ENCODE peak calls at places on chromosome 22, in seven cellular contexts. One of them, this sample, is unnamed.

GRCh38 chr22:46462726-46463371 is 74.6 kb downstream of the CELSR1 start:
- DNase-seq in NCI-H1092: no peak
- DNase-seq in fibroblast of pulmonary artery: peak; percentile 9
- DNase-seq in stimulated activated CD4-positive, alpha-beta T cell treated with anti-CD3 and anti-CD28 coated beads, Interleukin-15, amount 100 ng/mL, for 1 hour: no peak
- DNase-seq in Right ventricle myocardium superior: no peak
- DNase-seq in EL: peak; percentile 87
- DNase-seq in CD4-positive, alpha-beta T cell: no peak
- DNase-seq in this sample: no peak

GRCh38 chr22:20011993-20012740 is 4.5 kb downstream of the ARVCF start:
- DNase-seq in NCI-H1092: no peak
- DNase-seq in fibroblast of pulmonary artery: no peak
- DNase-seq in stimulated activated CD4-positive, alpha-beta T cell treated with anti-CD3 and anti-CD28 coated beads, Interleukin-15, amount 100 ng/mL, for 1 hour: no peak
- DNase-seq in Right ventricle myocardium superior: peak; percentile 9
- DNase-seq in EL: no peak
- DNase-seq in CD4-positive, alpha-beta T cell: no peak
- DNase-seq in this sample: no peak

GRCh38 chr22:42160251-42160650 is 29.6 kb upstream of the CYP2D6 start:
- DNase-seq in NCI-H1092: no peak
- DNase-seq in fibroblast of pulmonary artery: no peak
- DNase-seq in stimulated activated CD4-positive, alpha-beta T cell treated with anti-CD3 and anti-CD28 coated beads, Interleukin-15, amount 100 ng/mL, for 1 hour: no peak
- DNase-seq in Right ventricle myocardium superior: no peak
- DNase-seq in EL: no peak
- DNase-seq in CD4-positive, alpha-beta T cell: no peak
- DNase-seq in this sample: no peak

GRCh38 chr22:46652930-46653331 is 32.7 kb downstream of the GRAMD4 start:
- DNase-seq in NCI-H1092: peak; percentile 3
- DNase-seq in fibroblast of pulmonary artery: peak; percentile 31
- DNase-seq in stimulated activated CD4-positive, alpha-beta T cell treated with anti-CD3 and anti-CD28 coated beads, Interleukin-15, amount 100 ng/mL, for 1 hour: no peak
- DNase-seq in Right ventricle myocardium superior: no peak
- DNase-seq in EL: no peak
- DNase-seq in CD4-positive, alpha-beta T cell: no peak
- DNase-seq in this sample: peak; percentile 64

GRCh38 chr22:41780714-41781507 is 19.6 kb upstream of the CCDC134 start:
- DNase-seq in NCI-H1092: no peak
- DNase-seq in fibroblast of pulmonary artery: peak; percentile 83
- DNase-seq in stimulated activated CD4-positive, alpha-beta T cell treated with anti-CD3 and anti-CD28 coated beads, Interleukin-15, amount 100 ng/mL, for 1 hour: peak; percentile 72
- DNase-seq in Right ventricle myocardium superior: peak; percentile 80
- DNase-seq in EL: peak; percentile 51
- DNase-seq in CD4-positive, alpha-beta T cell: peak; percentile 78
- DNase-seq in this sample: no peak

GRCh38 chr22:36965716-36966115 is 52.3 kb downstream of the CSF2RB start:
- DNase-seq in NCI-H1092: no peak
- DNase-seq in fibroblast of pulmonary artery: no peak
- DNase-seq in stimulated activated CD4-positive, alpha-beta T cell treated with anti-CD3 and anti-CD28 coated beads, Interleukin-15, amount 100 ng/mL, for 1 hour: no peak
- DNase-seq in Right ventricle myocardium superior: no peak
- DNase-seq in EL: no peak
- DNase-seq in CD4-positive, alpha-beta T cell: no peak
- DNase-seq in this sample: no peak

GRCh38 chr22:35314161-35314942 is 14.7 kb downstream of the TOM1 start:
- DNase-seq in NCI-H1092: no peak
- DNase-seq in fibroblast of pulmonary artery: no peak
- DNase-seq in stimulated activated CD4-positive, alpha-beta T cell treated with anti-CD3 and anti-CD28 coated beads, Interleukin-15, amount 100 ng/mL, for 1 hour: no peak
- DNase-seq in Right ventricle myocardium superior: no peak
- DNase-seq in EL: no peak
- DNase-seq in CD4-positive, alpha-beta T cell: no peak
- DNase-seq in this sample: no peak

GRCh38 chr22:20218981-20219380 is 49.1 kb downstream of the RTN4R start:
- DNase-seq in NCI-H1092: no peak
- DNase-seq in fibroblast of pulmonary artery: no peak
- DNase-seq in stimulated activated CD4-positive, alpha-beta T cell treated with anti-CD3 and anti-CD28 coated beads, Interleukin-15, amount 100 ng/mL, for 1 hour: no peak
- DNase-seq in Right ventricle myocardium superior: no peak
- DNase-seq in EL: no peak
- DNase-seq in CD4-positive, alpha-beta T cell: no peak
- DNase-seq in this sample: no peak

GRCh38 chr22:49997221-49997599 is 15.4 kb downstream of the IL17REL start:
- DNase-seq in NCI-H1092: no peak
- DNase-seq in fibroblast of pulmonary artery: no peak
- DNase-seq in stimulated activated CD4-positive, alpha-beta T cell treated with anti-CD3 and anti-CD28 coated beads, Interleukin-15, amount 100 ng/mL, for 1 hour: no peak
- DNase-seq in Right ventricle myocardium superior: peak; percentile 37
- DNase-seq in EL: no peak
- DNase-seq in CD4-positive, alpha-beta T cell: no peak
- DNase-seq in this sample: no peak

GRCh38 chr22:17477401-17477833 is 85.9 kb upstream of the SLC25A18 start:
- DNase-seq in NCI-H1092: peak; percentile 14
- DNase-seq in fibroblast of pulmonary artery: peak; percentile 76
- DNase-seq in stimulated activated CD4-positive, alpha-beta T cell treated with anti-CD3 and anti-CD28 coated beads, Interleukin-15, amount 100 ng/mL, for 1 hour: no peak
- DNase-seq in Right ventricle myocardium superior: peak; percentile 51
- DNase-seq in EL: no peak
- DNase-seq in CD4-positive, alpha-beta T cell: no peak
- DNase-seq in this sample: no peak

GRCh38 chr22:50169181-50169759 is 1.3 kb upstream of the PANX2 start:
- DNase-seq in NCI-H1092: no peak
- DNase-seq in fibroblast of pulmonary artery: no peak
- DNase-seq in stimulated activated CD4-positive, alpha-beta T cell treated with anti-CD3 and anti-CD28 coated beads, Interleukin-15, amount 100 ng/mL, for 1 hour: no peak
- DNase-seq in Right ventricle myocardium superior: no peak
- DNase-seq in EL: no peak
- DNase-seq in CD4-positive, alpha-beta T cell: no peak
- DNase-seq in this sample: no peak

GRCh38 chr22:37611202-37611601 is 2.6 kb downstream of the GGA1 start:
- DNase-seq in NCI-H1092: no peak
- DNase-seq in fibroblast of pulmonary artery: no peak
- DNase-seq in stimulated activated CD4-positive, alpha-beta T cell treated with anti-CD3 and anti-CD28 coated beads, Interleukin-15, amount 100 ng/mL, for 1 hour: no peak
- DNase-seq in Right ventricle myocardium superior: no peak
- DNase-seq in EL: no peak
- DNase-seq in CD4-positive, alpha-beta T cell: no peak
- DNase-seq in this sample: no peak

GRCh38 chr22:30781271-30781875 is 86.7 kb downstream of the OSBP2 start:
- DNase-seq in NCI-H1092: no peak
- DNase-seq in fibroblast of pulmonary artery: no peak
- DNase-seq in stimulated activated CD4-positive, alpha-beta T cell treated with anti-CD3 and anti-CD28 coated beads, Interleukin-15, amount 100 ng/mL, for 1 hour: no peak
- DNase-seq in Right ventricle myocardium superior: peak; percentile 19
- DNase-seq in EL: peak; percentile 24
- DNase-seq in CD4-positive, alpha-beta T cell: no peak
- DNase-seq in this sample: no peak

GRCh38 chr22:49925525-49926128 is 7.2 kb downstream of the CRELD2 start:
- DNase-seq in NCI-H1092: no peak
- DNase-seq in fibroblast of pulmonary artery: no peak
- DNase-seq in stimulated activated CD4-positive, alpha-beta T cell treated with anti-CD3 and anti-CD28 coated beads, Interleukin-15, amount 100 ng/mL, for 1 hour: peak; percentile 50
- DNase-seq in Right ventricle myocardium superior: no peak
- DNase-seq in EL: no peak
- DNase-seq in CD4-positive, alpha-beta T cell: peak; percentile 62
- DNase-seq in this sample: no peak

GRCh38 chr22:27811778-27812177 is 10.2 kb upstream of the MN1 start:
- DNase-seq in NCI-H1092: no peak
- DNase-seq in fibroblast of pulmonary artery: no peak
- DNase-seq in stimulated activated CD4-positive, alpha-beta T cell treated with anti-CD3 and anti-CD28 coated beads, Interleukin-15, amount 100 ng/mL, for 1 hour: no peak
- DNase-seq in Right ventricle myocardium superior: no peak
- DNase-seq in EL: no peak
- DNase-seq in CD4-positive, alpha-beta T cell: no peak
- DNase-seq in this sample: no peak

This sample was measured in HuH-7.5.